ENCODE peak calls at places on chromosomes 5 and 9, in six cellular contexts. One of them, this sample, is unnamed.

GRCh38 chr5:128920345-128921215 is 44.7 kb upstream of the SLC27A6 start:
- DNase-seq in foreskin keratinocyte: peak; percentile 70
- DNase-seq in stomach: no peak
- DNase-seq in spleen: no peak
- DNase-seq in breast epithelium: no peak
- DNase-seq in lower lobe of right lung: no peak
- DNase-seq in this sample: no peak

GRCh38 chr9:133188006-133188842 is 20.8 kb downstream of the OBP2B start:
- DNase-seq in stomach: no peak
- DNase-seq in lower lobe of right lung: no peak
- DNase-seq in breast epithelium: no peak
- DNase-seq in spleen: peak; percentile 54
- DNase-seq in foreskin keratinocyte: no peak
- DNase-seq in this sample: no peak

GRCh38 chr5:79020861-79021561 is 35.9 kb upstream of the ARSB start:
- DNase-seq in breast epithelium: peak; percentile 31
- DNase-seq in lower lobe of right lung: peak; percentile 47
- DNase-seq in foreskin keratinocyte: peak; percentile 18
- DNase-seq in stomach: peak; percentile 60
- DNase-seq in spleen: no peak
- DNase-seq in this sample: no peak

GRCh38 chr9:126860077-126860756 is at the start of gene ZBTB34:
- DNase-seq in lower lobe of right lung: peak; percentile 80
- DNase-seq in breast epithelium: no peak
- DNase-seq in stomach: peak; percentile 77
- DNase-seq in spleen: peak; percentile 94
- DNase-seq in foreskin keratinocyte: no peak
- DNase-seq in this sample: no peak

GRCh38 chr5:174097486-174098185 is 52.1 kb downstream of the NSG2 start:
- DNase-seq in stomach: no peak
- DNase-seq in lower lobe of right lung: no peak
- DNase-seq in foreskin keratinocyte: no peak
- DNase-seq in breast epithelium: no peak
- DNase-seq in spleen: no peak
- DNase-seq in this sample: no peak

GRCh38 chr5:151357792-151358191 is 10.4 kb upstream of the SLC36A2 start:
- DNase-seq in lower lobe of right lung: no peak
- DNase-seq in stomach: no peak
- DNase-seq in spleen: no peak
- DNase-seq in breast epithelium: no peak
- DNase-seq in foreskin keratinocyte: no peak
- DNase-seq in this sample: no peak

GRCh38 chr9:21334969-21335632 is at the start of gene KLHL9:
- DNase-seq in stomach: peak; percentile 93
- DNase-seq in breast epithelium: peak; percentile 82
- DNase-seq in spleen: peak; percentile 95
- DNase-seq in foreskin keratinocyte: peak; percentile 71
- DNase-seq in lower lobe of right lung: peak; percentile 96
- DNase-seq in this sample: peak; percentile 91

GRCh38 chr9:33124716-33125378 is 42.3 kb downstream of the B4GALT1 start:
- DNase-seq in stomach: no peak
- DNase-seq in breast epithelium: no peak
- DNase-seq in spleen: peak; percentile 74
- DNase-seq in foreskin keratinocyte: no peak
- DNase-seq in lower lobe of right lung: no peak
- DNase-seq in this sample: no peak

GRCh38 chr9:114611516-114612271 is 603 bp downstream of the TMEM268 start:
- DNase-seq in foreskin keratinocyte: no peak
- DNase-seq in stomach: peak; percentile 55
- DNase-seq in spleen: peak; percentile 89
- DNase-seq in lower lobe of right lung: peak; percentile 75
- DNase-seq in breast epithelium: no peak
- DNase-seq in this sample: no peak

GRCh38 chr5:37208883-37209808 is 40.0 kb downstream of the CPLANE1 start:
- DNase-seq in lower lobe of right lung: no peak
- DNase-seq in breast epithelium: no peak
- DNase-seq in stomach: no peak
- DNase-seq in foreskin keratinocyte: no peak
- DNase-seq in spleen: no peak
- DNase-seq in this sample: no peak

GRCh38 chr5:40160435-40160834 is 519.3 kb upstream of the PTGER4 start:
- DNase-seq in breast epithelium: no peak
- DNase-seq in lower lobe of right lung: no peak
- DNase-seq in spleen: no peak
- DNase-seq in foreskin keratinocyte: no peak
- DNase-seq in stomach: no peak
- DNase-seq in this sample: no peak

GRCh38 chr9:93540305-93540704 is 36.1 kb upstream of the PHF2 start:
- DNase-seq in lower lobe of right lung: no peak
- DNase-seq in breast epithelium: no peak
- DNase-seq in stomach: no peak
- DNase-seq in spleen: no peak
- DNase-seq in foreskin keratinocyte: no peak
- DNase-seq in this sample: no peak

GRCh38 chr5:148849461-148849860 is 23.1 kb downstream of the ADRB2 start:
- DNase-seq in stomach: no peak
- DNase-seq in spleen: no peak
- DNase-seq in lower lobe of right lung: no peak
- DNase-seq in foreskin keratinocyte: no peak
- DNase-seq in breast epithelium: no peak
- DNase-seq in this sample: no peak

GRCh38 chr9:21995652-21996275 is 1.2 kb downstream of the CDKN2B-AS1 start:
- DNase-seq in breast epithelium: no peak
- DNase-seq in lower lobe of right lung: peak; percentile 72
- DNase-seq in foreskin keratinocyte: no peak
- DNase-seq in spleen: peak; percentile 93
- DNase-seq in stomach: peak; percentile 46
- DNase-seq in this sample: no peak

GRCh38 chr9:132069046-132069898 is 10.4 kb downstream of the MED27 start:
- DNase-seq in stomach: no peak
- DNase-seq in foreskin keratinocyte: no peak
- DNase-seq in lower lobe of right lung: no peak
- DNase-seq in spleen: no peak
- DNase-seq in breast epithelium: peak; percentile 69
- DNase-seq in this sample: no peak

GRCh38 chr5:72812483-72812882 is 4.0 kb upstream of the TNPO1 start:
- DNase-seq in foreskin keratinocyte: no peak
- DNase-seq in breast epithelium: no peak
- DNase-seq in spleen: no peak
- DNase-seq in lower lobe of right lung: no peak
- DNase-seq in stomach: no peak
- DNase-seq in this sample: no peak

GRCh38 chr9:10026585-10026984 is 586.2 kb downstream of the PTPRD start:
- DNase-seq in spleen: no peak
- DNase-seq in lower lobe of right lung: no peak
- DNase-seq in stomach: no peak
- DNase-seq in foreskin keratinocyte: no peak
- DNase-seq in breast epithelium: no peak
- DNase-seq in this sample: no peak

GRCh38 chr5:174736351-174736721 is 12.0 kb downstream of the MSX2 start:
- DNase-seq in foreskin keratinocyte: no peak
- DNase-seq in spleen: no peak
- DNase-seq in lower lobe of right lung: no peak
- DNase-seq in breast epithelium: no peak
- DNase-seq in stomach: no peak
- DNase-seq in this sample: no peak

GRCh38 chr5:180126716-180127681 is 55.4 kb upstream of the RNF130 start:
- DNase-seq in lower lobe of right lung: no peak
- DNase-seq in foreskin keratinocyte: no peak
- DNase-seq in stomach: peak; percentile 39
- DNase-seq in spleen: peak; percentile 85
- DNase-seq in breast epithelium: peak; percentile 15
- DNase-seq in this sample: no peak

GRCh38 chr9:83219154-83219923 is 156.4 kb upstream of the RASEF start:
- DNase-seq in foreskin keratinocyte: no peak
- DNase-seq in lower lobe of right lung: peak; percentile 87
- DNase-seq in breast epithelium: peak; percentile 35
- DNase-seq in stomach: peak; percentile 76
- DNase-seq in spleen: peak; percentile 88
- DNase-seq in this sample: peak; percentile 66

GRCh38 chr9:27503623-27504022 is 20.5 kb upstream of the IFNK start:
- DNase-seq in foreskin keratinocyte: no peak
- DNase-seq in spleen: no peak
- DNase-seq in stomach: no peak
- DNase-seq in breast epithelium: no peak
- DNase-seq in lower lobe of right lung: no peak
- DNase-seq in this sample: no peak

GRCh38 chr5:89246252-89246651 is 363.3 kb upstream of the MEF2C start:
- DNase-seq in lower lobe of right lung: no peak
- DNase-seq in stomach: no peak
- DNase-seq in spleen: no peak
- DNase-seq in breast epithelium: no peak
- DNase-seq in foreskin keratinocyte: no peak
- DNase-seq in this sample: no peak

GRCh38 chr5:80915716-80916115 is 44.4 kb upstream of the RASGRF2 start:
- DNase-seq in stomach: no peak
- DNase-seq in foreskin keratinocyte: no peak
- DNase-seq in spleen: no peak
- DNase-seq in lower lobe of right lung: no peak
- DNase-seq in breast epithelium: no peak
- DNase-seq in this sample: no peak

GRCh38 chr5:81044868-81045267 is 84.7 kb downstream of the RASGRF2 start:
- DNase-seq in foreskin keratinocyte: no peak
- DNase-seq in breast epithelium: no peak
- DNase-seq in lower lobe of right lung: no peak
- DNase-seq in spleen: no peak
- DNase-seq in stomach: no peak
- DNase-seq in this sample: no peak

GRCh38 chr9:8610256-8610655 is 810.7 kb upstream of the DMAC1 start:
- DNase-seq in spleen: no peak
- DNase-seq in foreskin keratinocyte: no peak
- DNase-seq in breast epithelium: no peak
- DNase-seq in stomach: no peak
- DNase-seq in lower lobe of right lung: no peak
- DNase-seq in this sample: no peak

GRCh38 chr9:17520264-17521058 is 58.4 kb upstream of the SH3GL2 start:
- DNase-seq in breast epithelium: no peak
- DNase-seq in lower lobe of right lung: no peak
- DNase-seq in stomach: no peak
- DNase-seq in foreskin keratinocyte: no peak
- DNase-seq in spleen: no peak
- DNase-seq in this sample: no peak

GRCh38 chr5:68053202-68053601 is 162.4 kb upstream of the PIK3R1 start:
- DNase-seq in foreskin keratinocyte: no peak
- DNase-seq in spleen: no peak
- DNase-seq in lower lobe of right lung: no peak
- DNase-seq in breast epithelium: no peak
- DNase-seq in stomach: no peak
- DNase-seq in this sample: no peak
- TF ChIP-seq CTCF in foreskin keratinocyte: no peak
- TF ChIP-seq CTCF in spleen: no peak
- TF ChIP-seq CTCF in lower lobe of right lung: no peak
- TF ChIP-seq CTCF in breast epithelium: no peak
- TF ChIP-seq CTCF in stomach: no peak
- TF ChIP-seq CTCF in this sample: no peak

GRCh38 chr9:14277761-14278160 is 36.2 kb downstream of the NFIB start:
- DNase-seq in stomach: no peak
- DNase-seq in foreskin keratinocyte: no peak
- DNase-seq in lower lobe of right lung: no peak
- DNase-seq in breast epithelium: no peak
- DNase-seq in spleen: no peak
- DNase-seq in this sample: no peak
- H3K4me1 ChIP-seq in stomach: peaks cover 86% of the 10 kb centered on the region
- H3K4me1 ChIP-seq in foreskin keratinocyte: peaks cover 62% of the 10 kb centered on the region
- H3K4me1 ChIP-seq in lower lobe of right lung: peaks cover 55% of the 10 kb centered on the region
- H3K4me1 ChIP-seq in breast epithelium: no peaks in the 10 kb centered on the region
- H3K4me1 ChIP-seq in spleen: peaks cover 18% of the 10 kb centered on the region
- H3K4me1 ChIP-seq in this sample: peaks cover 85% of the 10 kb centered on the region

DNA sequence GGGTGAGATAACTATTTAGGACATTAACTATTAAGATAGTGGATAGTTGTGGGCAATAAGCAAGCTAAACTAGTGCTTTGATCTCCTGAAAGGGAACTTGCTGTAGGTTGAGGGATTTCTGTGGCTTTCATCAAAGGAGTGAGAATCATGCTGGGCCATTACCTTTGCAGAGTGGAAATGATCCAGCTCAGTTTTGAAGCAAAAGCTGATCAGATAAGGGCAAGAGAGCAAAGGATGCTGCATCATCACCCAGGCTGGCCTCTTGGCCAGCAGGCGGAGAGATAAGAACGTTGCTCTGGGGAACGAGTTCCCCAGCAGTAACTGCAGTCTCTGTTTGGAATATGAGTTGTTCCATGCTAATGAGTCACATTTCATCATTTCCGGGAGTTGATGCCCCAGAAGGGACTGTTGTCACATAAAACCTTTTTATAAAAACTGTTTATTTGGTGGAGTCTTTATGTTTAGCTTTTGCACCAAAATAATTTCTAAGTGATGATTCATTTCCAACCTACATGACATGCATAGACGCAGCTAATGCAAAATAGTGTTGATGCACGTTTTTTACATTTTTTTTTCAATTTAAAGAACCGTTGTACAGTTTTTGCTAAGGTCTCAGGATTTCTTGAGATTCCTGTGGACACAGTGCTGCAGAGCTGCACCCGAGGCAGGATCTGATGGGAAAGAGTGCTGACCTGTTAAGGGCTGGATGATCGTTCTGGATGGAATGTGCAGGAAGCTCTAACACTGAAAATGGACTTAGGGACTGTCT is 99.3 kb downstream of the ACTBL2 start:
- DNase-seq in spleen: no peak
- DNase-seq in foreskin keratinocyte: peak; percentile 74
- DNase-seq in breast epithelium: no peak
- DNase-seq in lower lobe of right lung: no peak
- DNase-seq in stomach: no peak
- DNase-seq in this sample: no peak
- TF ChIP-seq CTCF in spleen: no peak
- TF ChIP-seq CTCF in foreskin keratinocyte: peak; percentile 68
- TF ChIP-seq CTCF in breast epithelium: no peak
- TF ChIP-seq CTCF in lower lobe of right lung: no peak
- TF ChIP-seq CTCF in stomach: no peak
- TF ChIP-seq CTCF in this sample: peak; percentile 81

GRCh38 chr9:111455638-111456037 is 28.5 kb downstream of the ECPAS start:
- DNase-seq in foreskin keratinocyte: no peak
- DNase-seq in breast epithelium: no peak
- DNase-seq in stomach: no peak
- DNase-seq in spleen: no peak
- DNase-seq in lower lobe of right lung: no peak
- DNase-seq in this sample: no peak
- H3K4me1 ChIP-seq in foreskin keratinocyte: no peaks in the 10 kb centered on the region
- H3K4me1 ChIP-seq in breast epithelium: peaks cover 2% of the 10 kb centered on the region
- H3K4me1 ChIP-seq in stomach: peaks cover 85% of the 10 kb centered on the region
- H3K4me1 ChIP-seq in spleen: peaks cover 40% of the 10 kb centered on the region
- H3K4me1 ChIP-seq in lower lobe of right lung: peaks cover 25% of the 10 kb centered on the region
- H3K4me1 ChIP-seq in this sample: peaks cover 8% of the 10 kb centered on the region

GRCh38 chr5:135255461-135256178 is 143.4 kb downstream of the MACROH2A1 start:
- DNase-seq in stomach: no peak
- DNase-seq in foreskin keratinocyte: no peak
- DNase-seq in breast epithelium: no peak
- DNase-seq in lower lobe of right lung: no peak
- DNase-seq in spleen: no peak
- DNase-seq in this sample: no peak
- TF ChIP-seq CTCF in stomach: no peak
- TF ChIP-seq CTCF in foreskin keratinocyte: no peak
- TF ChIP-seq CTCF in breast epithelium: no peak
- TF ChIP-seq CTCF in lower lobe of right lung: no peak
- TF ChIP-seq CTCF in spleen: no peak
- TF ChIP-seq CTCF in this sample: no peak